ENCODE peak calls at places on chromosome 19, in six cellular contexts. V, U, R, A, K and F are unnamed samples.

GRCh38 chr19:39590265-39590664 is 12.1 kb upstream of the LGALS13 start:
- DNase-seq in V (no peak), U (no peak), R (no peak), A (no peak), K (no peak), F (peak; percentile 12)

GRCh38 chr19:10230155-10230903 is 802 bp downstream of the S1PR2 start:
- DNase-seq in V (peak; percentile 67), U (peak; percentile 48), R (no peak), A (no peak), K (no peak), F (no peak)

GRCh38 chr19:13835791-13836723 is 40.8 kb downstream of the ZSWIM4 start:
- DNase-seq in V (peak; percentile 25), U (peak; percentile 47), R (peak; percentile 99), A (no peak), K (no peak), F (no peak)

GRCh38 chr19:49106648-49107135 is 7.5 kb upstream of the LIN7B start:
- DNase-seq in V (peak; percentile 73), U (peak; percentile 50), R (peak; percentile 44), A (peak; percentile 21), K (no peak), F (peak; percentile 50)

GRCh38 chr19:15177269-15178116 is 23.3 kb downstream of the NOTCH3 start:
- DNase-seq in V (peak; percentile 89), U (peak; percentile 62), R (peak; percentile 77), A (peak; percentile 42), K (peak; percentile 86), F (peak; percentile 83)

GRCh38 chr19:33469171-33470039 is 52.2 kb downstream of the PEPD start:
- DNase-seq in V (no peak), U (no peak), R (no peak), A (no peak), K (no peak), F (no peak)

GRCh38 chr19:29702958-29703320 is 12.1 kb downstream of the C19orf12 start:
- DNase-seq in V (no peak), U (no peak), R (no peak), A (no peak), K (no peak), F (no peak)

GRCh38 chr19:10535613-10536012 is 8.1 kb upstream of the ATG4D start:
- DNase-seq in V (no peak), U (no peak), R (no peak), A (no peak), K (no peak), F (no peak)

GRCh38 chr19:48969276-48970138 is 4.4 kb downstream of the FTL start:
- DNase-seq in V (no peak), U (no peak), R (peak; percentile 84), A (no peak), K (no peak), F (peak; percentile 24)

GRCh38 chr19:51440846-51441409 is 17.3 kb downstream of the SIGLEC8 start:
- DNase-seq in V (peak; percentile 12), U (no peak), R (no peak), A (peak; percentile 56), K (no peak), F (no peak)

GRCh38 chr19:48530044-48530720 is 18.5 kb upstream of the LMTK3 start:
- DNase-seq in V (no peak), U (peak; percentile 10), R (no peak), A (no peak), K (no peak), F (no peak)

GRCh38 chr19:15113245-15114152 is 6.3 kb downstream of the SYDE1 start:
- DNase-seq in V (no peak), U (no peak), R (no peak), A (no peak), K (no peak), F (no peak)

GRCh38 chr19:6705931-6706632 is 14.4 kb downstream of the C3 start:
- DNase-seq in V (no peak), U (no peak), R (no peak), A (no peak), K (no peak), F (no peak)

GRCh38 chr19:50607874-50608785 is 31.6 kb downstream of the SYT3 start:
- DNase-seq in V (peak; percentile 74), U (peak; percentile 48), R (peak; percentile 97), A (no peak), K (peak; percentile 71), F (peak; percentile 13)

GRCh38 chr19:28887920-28888618 is 324.9 kb downstream of the UQCRFS1 start:
- DNase-seq in V (no peak), U (no peak), R (no peak), A (no peak), K (no peak), F (no peak)

GRCh38 chr19:42053037-42053935 is 16.7 kb downstream of the GRIK5 start:
- DNase-seq in V (no peak), U (no peak), R (no peak), A (no peak), K (no peak), F (no peak)

GRCh38 chr19:4061683-4062575 is 4.8 kb downstream of the ZBTB7A start:
- DNase-seq in V (no peak), U (no peak), R (no peak), A (no peak), K (no peak), F (no peak)

GRCh38 chr19:2084993-2085720 is 11.0 kb downstream of the MOB3A start:
- DNase-seq in V (peak; percentile 92), U (peak; percentile 65), R (peak; percentile 100), A (peak; percentile 93), K (peak; percentile 80), F (peak; percentile 100)

GRCh38 chr19:28244966-28245365 is 968.0 kb downstream of the UQCRFS1 start:
- DNase-seq in V (no peak), U (no peak), R (no peak), A (no peak), K (no peak), F (no peak)

GRCh38 chr19:15260939-15261338 is 28.7 kb upstream of the EPHX3 start:
- DNase-seq in V (no peak), U (peak; percentile 23), R (peak; percentile 48), A (no peak), K (no peak), F (no peak)

GRCh38 chr19:49301165-49301865 is 23.7 kb downstream of the SLC6A16 start:
- DNase-seq in V (peak; percentile 86), U (peak; percentile 39), R (peak; percentile 88), A (peak; percentile 64), K (peak; percentile 70), F (peak; percentile 74)

GRCh38 chr19:18593367-18594095 is 4.9 kb downstream of the REX1BD start:
- DNase-seq in V (no peak), U (no peak), R (no peak), A (no peak), K (no peak), F (no peak)

GRCh38 chr19:56144816-56145215 is 3.7 kb downstream of the ZNF444 start:
- DNase-seq in V (no peak), U (no peak), R (no peak), A (no peak), K (no peak), F (no peak)

GRCh38 chr19:42089772-42090171 is 13.8 kb downstream of the ZNF574 start:
- DNase-seq in V (no peak), U (no peak), R (no peak), A (no peak), K (no peak), F (no peak)

GRCh38 chr19:40521276-40521675 is 54.5 kb downstream of the SPTBN4 start:
- DNase-seq in V (no peak), U (peak; percentile 43), R (peak; percentile 25), A (no peak), K (no peak), F (peak; percentile 27)

GRCh38 chr19:57263244-57263643 is 17.0 kb upstream of the ZNF460 start:
- DNase-seq in V (no peak), U (no peak), R (no peak), A (no peak), K (no peak), F (no peak)

GRCh38 chr19:53870485-53870844 is 2.8 kb downstream of the MYADM start:
- DNase-seq in V (no peak), U (no peak), R (peak; percentile 97), A (no peak), K (peak; percentile 16), F (no peak)